ENCODE peak calls at places on chromosomes 11 and 22, in ten cellular contexts. E is uterus, X is upper lobe of left lung, T is dorsolateral prefrontal cortex, G is fibroblast of pulmonary artery, P is neural progenitor cell, F is Calu3, C is body of pancreas, V is GM20000, A is AG09309. Z is an unnamed sample.

GRCh38 chr11:96329855-96330510 is 13.0 kb downstream of the MAML2 start:
- DNase-seq in A (no peak), C (no peak), E (no peak), V (no peak), G (no peak), F (no peak), T (no peak), X (no peak), P (no peak), Z (no peak)

GRCh38 chr11:130561441-130561881 is 113.0 kb downstream of the ADAMTS15 start:
- DNase-seq in P (no peak), F (no peak), G (peak), C (no peak), A (no peak), X (no peak), T (no peak), E (no peak), V (no peak), Z (no peak)

GRCh38 chr11:133547808-133548494 is 15.7 kb upstream of the OPCML start:
- DNase-seq in C (no peak), T (no peak), A (no peak), V (no peak), P (no peak), E (no peak), X (no peak), F (no peak), G (no peak), Z (no peak)

GRCh38 chr11:76410771-76411423 is 29.8 kb downstream of the GVQW3 start:
- DNase-seq in X (no peak), C (no peak), T (no peak), F (no peak), V (no peak), A (no peak), E (no peak), G (no peak), P (no peak), Z (no peak)

GRCh38 chr11:43212279-43212678 is 99.5 kb upstream of the API5 start:
- DNase-seq in F (no peak), G (no peak), X (peak), V (no peak), A (no peak), C (no peak), E (no peak), P (peak), T (no peak), Z (no peak)

GRCh38 chr11:40388097-40388818 is 1071.2 kb downstream of the LRRC4C start:
- DNase-seq in V (no peak), E (no peak), C (no peak), F (no peak), A (no peak), G (no peak), P (no peak), T (no peak), X (no peak), Z (no peak)

GRCh38 chr11:46906596-46906995 is 11.8 kb downstream of the LRP4 start:
- DNase-seq in G (no peak), C (no peak), V (no peak), E (no peak), A (no peak), P (peak), T (peak), X (no peak), F (no peak), Z (no peak)

GRCh38 chr11:128451651-128452470 is 135.5 kb downstream of the ETS1 start:
- DNase-seq in T (peak), E (no peak), G (peak), X (peak), V (peak), C (peak), A (no peak), F (peak), P (peak), Z (no peak)

GRCh38 chr11:91947215-91947614 is 277.4 kb upstream of the FAT3 start:
- DNase-seq in F (peak), X (no peak), C (no peak), T (no peak), G (peak), V (no peak), E (no peak), P (no peak), A (no peak), Z (no peak)

GRCh38 chr11:118947091-118947490 is 9.0 kb upstream of the UPK2 start:
- DNase-seq in V (no peak), P (no peak), A (no peak), C (no peak), T (no peak), G (no peak), X (no peak), F (no peak), E (no peak), Z (no peak)

GRCh38 chr11:267491-267994 is 10.7 kb upstream of the NLRP6 start:
- DNase-seq in X (no peak), V (peak), T (peak), F (no peak), E (peak), C (no peak), G (no peak), P (no peak), A (no peak), Z (peak)

GRCh38 chr22:44449061-44449682 is 48.9 kb downstream of the RTL6 start:
- DNase-seq in X (no peak), G (peak), A (peak), F (no peak), E (no peak), T (no peak), P (no peak), V (no peak), C (no peak), Z (no peak)

GRCh38 chr11:81658722-81659121 is 1074.9 kb downstream of the FAM181B start:
- DNase-seq in F (no peak), P (peak), A (no peak), X (no peak), V (peak), C (no peak), E (no peak), T (no peak), G (peak), Z (no peak)

GRCh38 chr11:59189986-59190385 is 18.1 kb downstream of the DTX4 start:
- DNase-seq in E (no peak), C (no peak), X (no peak), F (peak), A (no peak), T (no peak), V (no peak), P (no peak), G (no peak), Z (no peak)

GRCh38 chr22:17773606-17774205 is 563 bp downstream of the BID start:
- DNase-seq in X (peak), E (no peak), T (no peak), A (no peak), C (peak), G (no peak), V (peak), F (peak), P (peak), Z (peak)

GRCh38 chr11:3957437-3957836 is 102.0 kb downstream of the STIM1 start:
- DNase-seq in G (no peak), E (no peak), C (no peak), X (no peak), A (no peak), T (no peak), V (no peak), P (no peak), F (no peak), Z (no peak)

GRCh38 chr11:66970808-66971442 is 4.2 kb upstream of the C11orf86 start:
- DNase-seq in V (no peak), G (peak), E (peak), C (no peak), X (no peak), A (peak), T (peak), F (peak), P (no peak), Z (no peak)

GRCh38 chr11:100673063-100673462 is 14.0 kb upstream of the ARHGAP42 start:
- DNase-seq in T (no peak), F (no peak), G (no peak), V (no peak), P (no peak), E (no peak), C (no peak), X (no peak), A (no peak), Z (no peak)

GRCh38 chr22:17400305-17400704 is 31.0 kb downstream of the CECR2 start:
- DNase-seq in E (no peak), A (no peak), V (no peak), X (no peak), G (peak), P (no peak), F (no peak), T (no peak), C (no peak), Z (no peak)

GRCh38 chr11:19200410-19201201 is 1.2 kb downstream of the CSRP3 start:
- DNase-seq in C (no peak), X (no peak), F (peak), T (no peak), G (peak), A (peak), V (no peak), E (no peak), P (no peak), Z (no peak)

GRCh38 chr11:8688414-8689362 is 6.1 kb downstream of the RPL27A start:
- DNase-seq in X (peak), F (peak), T (peak), C (peak), A (peak), G (peak), V (peak), P (peak), E (peak), Z (peak)
- TF ChIP-seq CTCF in X (peak), F (no peak), T (peak), C (peak), A (peak), G (no peak), V (no peak), P (peak), E (peak), Z (no peak)

DNA sequence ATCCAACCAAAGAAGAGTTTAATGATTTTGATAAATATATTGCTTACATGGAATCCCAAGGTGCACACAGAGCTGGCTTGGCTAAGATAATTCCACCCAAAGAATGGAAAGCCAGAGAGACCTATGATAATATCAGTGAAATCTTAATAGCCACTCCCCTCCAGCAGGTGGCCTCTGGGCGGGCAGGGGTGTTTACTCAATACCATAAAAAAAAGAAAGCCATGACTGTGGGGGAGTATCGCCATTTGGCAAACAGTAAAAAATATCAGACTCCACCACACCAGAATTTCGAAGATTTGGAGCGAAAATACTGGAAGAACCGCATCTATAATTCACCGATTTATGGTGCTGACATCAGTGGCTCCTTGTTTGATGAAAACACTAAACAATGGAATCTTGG is 23.9 kb downstream of the KDM4D start:
- DNase-seq in T (no peak), A (no peak), C (no peak), G (no peak), X (no peak), P (no peak), V (no peak), E (no peak), F (no peak), Z (no peak)
- TF ChIP-seq CTCF in T (no peak), A (peak), C (no peak), G (no peak), X (no peak), P (no peak), V (no peak), E (no peak), F (no peak), Z (no peak)

GRCh38 chr11:8167796-8168195 is 1.0 kb downstream of the RIC3 start:
- DNase-seq in C (no peak), T (no peak), F (no peak), P (peak), V (no peak), A (no peak), X (no peak), G (peak), E (no peak), Z (no peak)

DNA sequence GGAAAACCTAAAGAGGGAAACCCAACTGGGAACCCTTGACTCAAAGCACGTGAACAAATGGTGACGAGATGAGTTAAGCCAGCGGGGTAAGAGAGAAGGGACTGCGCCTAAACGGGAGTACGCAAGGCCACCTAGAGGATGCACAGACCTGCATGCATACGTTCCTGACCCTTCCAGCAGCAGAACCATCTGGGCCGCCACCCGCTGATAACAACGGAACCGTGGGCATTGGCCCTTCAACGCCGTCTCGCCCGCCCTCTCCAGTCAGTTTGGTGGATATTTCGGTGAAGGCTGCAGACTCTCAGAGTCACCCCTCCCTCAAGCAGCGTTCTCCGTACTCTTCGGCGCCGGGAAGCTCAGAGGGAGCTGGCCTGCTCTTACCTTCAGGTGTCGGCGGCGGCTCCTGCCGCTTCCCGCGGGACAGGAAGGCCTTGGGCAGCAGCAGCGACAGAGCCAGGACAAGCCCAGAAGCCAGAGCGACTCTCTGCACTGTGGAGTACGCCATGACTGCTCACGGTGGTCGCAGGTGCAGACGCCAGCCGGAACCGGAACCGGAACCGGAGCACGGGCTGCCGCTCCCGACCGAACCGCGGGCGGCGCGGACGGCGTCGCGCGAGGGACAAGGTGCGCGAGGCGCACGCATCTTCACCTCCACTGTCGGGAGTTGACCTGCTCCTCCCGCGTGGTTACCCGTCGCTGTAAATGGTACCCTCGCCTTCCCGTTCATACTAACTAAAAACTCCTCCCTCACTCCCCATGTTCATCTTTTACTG is at the start of gene RIC3:
- DNase-seq in X (peak), G (no peak), F (no peak), C (peak), P (peak), A (no peak), V (peak), E (peak), T (peak), Z (peak)
- TF ChIP-seq CTCF in X (no peak), G (no peak), F (no peak), C (peak), P (peak), A (no peak), V (no peak), E (no peak), T (no peak), Z (no peak)

GRCh38 chr11:29260939-29261705 is 755.7 kb downstream of the KCNA4 start:
- DNase-seq in V (no peak), T (no peak), G (peak), C (no peak), E (no peak), A (no peak), X (no peak), F (peak), P (no peak), Z (no peak)
- TF ChIP-seq CTCF in V (no peak), T (no peak), G (no peak), C (no peak), E (no peak), A (peak), X (no peak), F (no peak), P (no peak), Z (no peak)